ENCODE peak calls at places on chromosome 12, in seven cellular contexts. One of them, this sample, is unnamed. For H3K4me1, the result is how much of the 10 kb centered on the place peaks cover.

GRCh38 chr12:76863005-76863670 is 15.7 kb downstream of the CSRP2 start:
- DNase-seq in stomach: no peak
- DNase-seq in heart left ventricle: no peak
- DNase-seq in IMR-90: peak
- DNase-seq in H1: no peak
- DNase-seq in vagina: no peak
- DNase-seq in transverse colon: no peak
- DNase-seq in this sample: no peak

GRCh38 chr12:128783129-128783574 is 40.6 kb downstream of the SLC15A4 start:
- DNase-seq in H1: no peak
- DNase-seq in heart left ventricle: no peak
- DNase-seq in stomach: no peak
- DNase-seq in IMR-90: peak
- DNase-seq in transverse colon: no peak
- DNase-seq in vagina: no peak
- DNase-seq in this sample: no peak

GRCh38 chr12:87270894-87271293 is 758.3 kb downstream of the C12orf50 start:
- DNase-seq in IMR-90: peak
- DNase-seq in H1: no peak
- DNase-seq in transverse colon: no peak
- DNase-seq in heart left ventricle: no peak
- DNase-seq in stomach: no peak
- DNase-seq in vagina: no peak
- DNase-seq in this sample: no peak

GRCh38 chr12:57842342-57843294 is 3.9 kb downstream of the CTDSP2 start:
- DNase-seq in transverse colon: peak
- DNase-seq in IMR-90: peak
- DNase-seq in heart left ventricle: no peak
- DNase-seq in stomach: no peak
- DNase-seq in vagina: no peak
- DNase-seq in H1: no peak
- DNase-seq in this sample: no peak

GRCh38 chr12:1099158-1099557 is 108.1 kb downstream of the ERC1 start:
- DNase-seq in transverse colon: peak
- DNase-seq in H1: no peak
- DNase-seq in vagina: no peak
- DNase-seq in IMR-90: no peak
- DNase-seq in stomach: no peak
- DNase-seq in heart left ventricle: no peak
- DNase-seq in this sample: no peak

GRCh38 chr12:28409892-28410291 is 219.6 kb downstream of the CCDC91 start:
- DNase-seq in vagina: no peak
- DNase-seq in transverse colon: no peak
- DNase-seq in IMR-90: peak
- DNase-seq in H1: no peak
- DNase-seq in stomach: no peak
- DNase-seq in heart left ventricle: no peak
- DNase-seq in this sample: no peak

GRCh38 chr12:122081108-122081696 is 2.6 kb downstream of the MLXIP start:
- DNase-seq in transverse colon: no peak
- DNase-seq in vagina: no peak
- DNase-seq in stomach: no peak
- DNase-seq in heart left ventricle: no peak
- DNase-seq in IMR-90: no peak
- DNase-seq in H1: no peak
- DNase-seq in this sample: no peak

GRCh38 chr12:54984602-54985376 is at the start of gene TESPA1:
- DNase-seq in transverse colon: peak
- DNase-seq in IMR-90: no peak
- DNase-seq in vagina: no peak
- DNase-seq in H1: no peak
- DNase-seq in stomach: peak
- DNase-seq in heart left ventricle: peak
- DNase-seq in this sample: peak

GRCh38 chr12:91890742-91891141 is 254.9 kb downstream of the BTG1 start:
- DNase-seq in transverse colon: no peak
- DNase-seq in vagina: no peak
- DNase-seq in stomach: no peak
- DNase-seq in IMR-90: peak
- DNase-seq in heart left ventricle: no peak
- DNase-seq in H1: no peak
- DNase-seq in this sample: no peak

GRCh38 chr12:28683371-28683770 is 465.7 kb upstream of the FAR2 start:
- DNase-seq in transverse colon: no peak
- DNase-seq in heart left ventricle: no peak
- DNase-seq in IMR-90: no peak
- DNase-seq in stomach: no peak
- DNase-seq in H1: no peak
- DNase-seq in vagina: no peak
- DNase-seq in this sample: no peak

GRCh38 chr12:52884526-52885293 is 20.2 kb downstream of the KRT8 start:
- DNase-seq in H1: peak
- DNase-seq in stomach: peak
- DNase-seq in IMR-90: peak
- DNase-seq in vagina: no peak
- DNase-seq in heart left ventricle: peak
- DNase-seq in transverse colon: peak
- DNase-seq in this sample: peak

GRCh38 chr12:6934110-6934509 is 6.4 kb downstream of the ATN1 start:
- DNase-seq in vagina: no peak
- DNase-seq in IMR-90: peak
- DNase-seq in H1: no peak
- DNase-seq in transverse colon: no peak
- DNase-seq in stomach: no peak
- DNase-seq in heart left ventricle: peak
- DNase-seq in this sample: peak

GRCh38 chr12:49188205-49188915 is 520 bp downstream of the TUBA1A start:
- DNase-seq in IMR-90: peak
- DNase-seq in transverse colon: peak
- DNase-seq in H1: no peak
- DNase-seq in vagina: no peak
- DNase-seq in heart left ventricle: peak
- DNase-seq in stomach: peak
- DNase-seq in this sample: peak

GRCh38 chr12:21989819-21990412 is 48.7 kb upstream of the ABCC9 start:
- DNase-seq in vagina: no peak
- DNase-seq in H1: no peak
- DNase-seq in IMR-90: peak
- DNase-seq in transverse colon: no peak
- DNase-seq in heart left ventricle: no peak
- DNase-seq in stomach: no peak
- DNase-seq in this sample: no peak

GRCh38 chr12:93145086-93145485 is 216.0 kb upstream of the EEA1 start:
- DNase-seq in vagina: no peak
- DNase-seq in H1: no peak
- DNase-seq in stomach: no peak
- DNase-seq in transverse colon: no peak
- DNase-seq in heart left ventricle: no peak
- DNase-seq in IMR-90: peak
- DNase-seq in this sample: no peak

GRCh38 chr12:29863665-29864064 is 79.9 kb upstream of the TMTC1 start:
- DNase-seq in heart left ventricle: no peak
- DNase-seq in IMR-90: no peak
- DNase-seq in stomach: no peak
- DNase-seq in vagina: no peak
- DNase-seq in transverse colon: no peak
- DNase-seq in H1: no peak
- DNase-seq in this sample: no peak

GRCh38 chr12:38720661-38721060 is 184.7 kb downstream of the CPNE8 start:
- DNase-seq in heart left ventricle: no peak
- DNase-seq in transverse colon: no peak
- DNase-seq in stomach: no peak
- DNase-seq in vagina: no peak
- DNase-seq in IMR-90: no peak
- DNase-seq in H1: no peak
- DNase-seq in this sample: no peak

GRCh38 chr12:42420385-42420784 is 94.4 kb downstream of the PPHLN1 start:
- DNase-seq in transverse colon: no peak
- DNase-seq in H1: no peak
- DNase-seq in stomach: no peak
- DNase-seq in IMR-90: no peak
- DNase-seq in vagina: no peak
- DNase-seq in heart left ventricle: no peak
- DNase-seq in this sample: no peak

GRCh38 chr12:1918875-1919236 is 404 bp upstream of the CACNA2D4 start:
- DNase-seq in IMR-90: no peak
- DNase-seq in vagina: no peak
- DNase-seq in heart left ventricle: no peak
- DNase-seq in H1: no peak
- DNase-seq in transverse colon: no peak
- DNase-seq in stomach: peak
- DNase-seq in this sample: no peak

GRCh38 chr12:6952860-6953416 is 1.8 kb downstream of the PTPN6 start:
- DNase-seq in stomach: no peak
- DNase-seq in vagina: no peak
- DNase-seq in IMR-90: no peak
- DNase-seq in heart left ventricle: no peak
- DNase-seq in transverse colon: no peak
- DNase-seq in H1: no peak
- DNase-seq in this sample: no peak

GRCh38 chr12:56768424-56768823 is 5.3 kb downstream of the HSD17B6 start:
- DNase-seq in heart left ventricle: no peak
- DNase-seq in stomach: no peak
- DNase-seq in IMR-90: no peak
- DNase-seq in H1: no peak
- DNase-seq in vagina: no peak
- DNase-seq in transverse colon: no peak
- DNase-seq in this sample: no peak

GRCh38 chr12:13169255-13169654 is 27.3 kb upstream of the EMP1 start:
- DNase-seq in H1: no peak
- DNase-seq in transverse colon: no peak
- DNase-seq in stomach: no peak
- DNase-seq in IMR-90: no peak
- DNase-seq in vagina: no peak
- DNase-seq in heart left ventricle: no peak
- DNase-seq in this sample: no peak

GRCh38 chr12:59010948-59011347 is 90.6 kb upstream of the LRIG3 start:
- DNase-seq in IMR-90: no peak
- DNase-seq in H1: no peak
- DNase-seq in transverse colon: no peak
- DNase-seq in heart left ventricle: no peak
- DNase-seq in stomach: no peak
- DNase-seq in vagina: no peak
- DNase-seq in this sample: no peak

GRCh38 chr12:4910502-4911315 is 1.0 kb downstream of the KCNA1 start:
- DNase-seq in IMR-90: no peak
- DNase-seq in heart left ventricle: no peak
- DNase-seq in transverse colon: no peak
- DNase-seq in stomach: no peak
- DNase-seq in H1: peak
- DNase-seq in vagina: no peak
- DNase-seq in this sample: no peak

GRCh38 chr12:26122681-26123481 is 2.0 kb downstream of the BHLHE41 start:
- DNase-seq in H1: peak
- DNase-seq in heart left ventricle: peak
- DNase-seq in stomach: peak
- DNase-seq in vagina: no peak
- DNase-seq in IMR-90: peak
- DNase-seq in transverse colon: peak
- DNase-seq in this sample: peak

GRCh38 chr12:20625531-20625930 is 69.6 kb upstream of the SLCO1C1 start:
- DNase-seq in IMR-90: no peak
- DNase-seq in transverse colon: no peak
- DNase-seq in H1: no peak
- DNase-seq in heart left ventricle: no peak
- DNase-seq in vagina: no peak
- DNase-seq in stomach: no peak
- DNase-seq in this sample: no peak

GRCh38 chr12:104738841-104739642 is 219.0 kb downstream of the SLC41A2 start:
- DNase-seq in stomach: no peak
- DNase-seq in H1: no peak
- DNase-seq in heart left ventricle: no peak
- DNase-seq in vagina: no peak
- DNase-seq in IMR-90: no peak
- DNase-seq in transverse colon: no peak
- DNase-seq in this sample: no peak
- H3K4me1 ChIP-seq in stomach: half or more
- H3K4me1 ChIP-seq in H1: under half
- H3K4me1 ChIP-seq in heart left ventricle: under half
- H3K4me1 ChIP-seq in vagina: under half
- H3K4me1 ChIP-seq in IMR-90: under half
- H3K4me1 ChIP-seq in transverse colon: under half
- H3K4me1 ChIP-seq in this sample: under half

GRCh38 chr12:32454075-32454474 is 54.7 kb downstream of the FGD4 start:
- DNase-seq in vagina: no peak
- DNase-seq in heart left ventricle: no peak
- DNase-seq in H1: no peak
- DNase-seq in transverse colon: no peak
- DNase-seq in IMR-90: peak
- DNase-seq in stomach: no peak
- DNase-seq in this sample: no peak
- TF ChIP-seq POLR2A in vagina: no peak
- TF ChIP-seq POLR2A in heart left ventricle: no peak
- TF ChIP-seq POLR2A in H1: peak
- TF ChIP-seq POLR2A in transverse colon: no peak
- TF ChIP-seq POLR2A in IMR-90: no peak
- TF ChIP-seq POLR2A in stomach: no peak
- TF ChIP-seq POLR2A in this sample: no peak

DNA sequence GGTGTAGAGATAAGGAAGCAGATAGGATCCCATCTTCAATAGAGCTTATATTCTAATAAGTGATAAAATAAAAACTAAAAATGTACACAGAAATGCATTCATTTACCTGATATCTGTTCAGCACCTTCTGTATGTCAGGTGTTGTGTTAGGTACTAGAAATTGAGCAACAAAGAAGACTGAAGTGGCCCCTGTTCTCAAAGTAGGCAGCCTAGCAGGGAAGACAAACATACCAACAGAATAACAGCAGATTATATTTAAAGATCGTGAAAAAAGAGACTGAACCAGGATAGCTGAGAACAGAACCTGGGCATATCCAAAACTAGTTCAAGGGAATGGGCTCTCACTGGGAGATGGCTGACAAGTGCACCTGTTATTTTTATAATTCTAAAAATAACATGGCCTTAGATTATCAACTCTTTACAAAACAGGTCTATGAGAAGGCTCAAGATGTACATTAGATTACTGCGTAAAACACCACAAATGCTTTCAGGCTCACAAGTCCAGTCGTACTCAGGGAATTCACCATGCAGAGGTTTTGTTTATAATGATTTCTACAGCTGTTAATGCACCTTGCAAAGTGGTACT is 16.3 kb downstream of the ANO6 start:
- DNase-seq in stomach: no peak
- DNase-seq in H1: no peak
- DNase-seq in vagina: no peak
- DNase-seq in transverse colon: no peak
- DNase-seq in heart left ventricle: no peak
- DNase-seq in IMR-90: peak
- DNase-seq in this sample: no peak
- H3K4me1 ChIP-seq in stomach: half or more
- H3K4me1 ChIP-seq in H1: under half
- H3K4me1 ChIP-seq in vagina: under half
- H3K4me1 ChIP-seq in transverse colon: under half
- H3K4me1 ChIP-seq in heart left ventricle: under half
- H3K4me1 ChIP-seq in IMR-90: under half
- H3K4me1 ChIP-seq in this sample: under half

DNA sequence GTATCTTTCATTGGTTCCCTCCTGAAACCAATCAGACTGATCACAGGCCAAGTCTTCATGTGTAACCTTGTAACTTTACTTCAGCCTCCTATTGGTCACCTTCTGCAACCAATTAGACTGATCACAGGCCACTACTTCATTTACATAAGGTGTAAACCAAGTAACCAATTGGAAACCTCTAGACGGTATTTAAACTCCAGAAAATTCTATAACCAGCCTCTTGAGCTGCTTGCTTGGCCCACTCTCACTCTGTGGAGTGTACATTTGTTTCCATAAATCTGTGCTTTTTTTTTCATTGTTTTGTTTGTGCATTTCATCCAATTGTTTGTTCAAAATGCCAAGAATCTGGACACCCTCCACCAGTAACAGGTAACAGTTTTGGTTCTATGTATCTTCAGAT is 47.5 kb downstream of the EIF2S3B start:
- DNase-seq in vagina: no peak
- DNase-seq in IMR-90: no peak
- DNase-seq in heart left ventricle: no peak
- DNase-seq in transverse colon: no peak
- DNase-seq in H1: no peak
- DNase-seq in stomach: no peak
- DNase-seq in this sample: no peak
- TF ChIP-seq POLR2A in vagina: no peak
- TF ChIP-seq POLR2A in IMR-90: no peak
- TF ChIP-seq POLR2A in heart left ventricle: no peak
- TF ChIP-seq POLR2A in transverse colon: no peak
- TF ChIP-seq POLR2A in H1: no peak
- TF ChIP-seq POLR2A in stomach: no peak
- TF ChIP-seq POLR2A in this sample: no peak

This sample was measured in breast epithelium.